ENCODE peak calls at places on chromosomes 3 and 15, in six cellular contexts. W is glutamatergic neuron, T is neural crest cell, I is nephron progenitor cell, G is left lung, R is AG04449. K is an unnamed sample.

GRCh38 chr3:197793246-197793645 is 2.2 kb downstream of the LRCH3 start:
- DNase-seq in I (no peak), R (no peak), W (no peak), T (no peak), G (no peak), K (peak; percentile 33)

GRCh38 chr3:29410660-29411405 is 130.0 kb downstream of the RBMS3 start:
- DNase-seq in G (no peak), T (no peak), R (no peak), W (no peak), I (no peak), K (no peak)

GRCh38 chr3:11621077-11621476 is 22.6 kb downstream of the VGLL4 start:
- DNase-seq in W (no peak), T (no peak), I (no peak), G (no peak), R (no peak), K (no peak)

GRCh38 chr3:117630885-117631284 is 921.3 kb downstream of the TUSC7 start:
- DNase-seq in I (no peak), W (peak; percentile 26), T (no peak), R (no peak), G (no peak), K (no peak)

GRCh38 chr15:68391084-68391483 is 40.9 kb downstream of the ITGA11 start:
- DNase-seq in W (no peak), R (no peak), I (no peak), G (no peak), T (no peak), K (no peak)

GRCh38 chr3:171352387-171352935 is 107.7 kb downstream of the TNIK start:
- DNase-seq in G (no peak), R (no peak), W (no peak), I (no peak), T (no peak), K (no peak)

GRCh38 chr3:61454806-61455205 is 106.6 kb upstream of the PTPRG start:
- DNase-seq in T (no peak), W (no peak), R (peak; percentile 16), I (no peak), G (no peak), K (no peak)

GRCh38 chr3:138846350-138846756 is 11.6 kb upstream of the PIK3CB start:
- DNase-seq in W (no peak), I (no peak), R (no peak), G (no peak), T (no peak), K (no peak)

GRCh38 chr3:60080648-60081047 is 1030.8 kb upstream of the CFAP20DC start:
- DNase-seq in I (no peak), W (no peak), T (no peak), R (no peak), G (no peak), K (no peak)

GRCh38 chr3:48410205-48411040 is 19.5 kb downstream of the PLXNB1 start:
- DNase-seq in G (peak; percentile 20), R (no peak), T (no peak), I (no peak), W (peak; percentile 3), K (no peak)

GRCh38 chr15:88574646-88575045 is 28.2 kb upstream of the DET1 start:
- DNase-seq in I (no peak), W (no peak), R (no peak), G (no peak), T (no peak), K (no peak)

GRCh38 chr15:100665570-100665969 is 63.2 kb downstream of the ASB7 start:
- DNase-seq in I (no peak), G (no peak), W (no peak), R (no peak), T (no peak), K (no peak)

GRCh38 chr3:185971579-185971978 is 33.8 kb upstream of the TRA2B start:
- DNase-seq in G (no peak), R (no peak), I (no peak), T (no peak), W (no peak), K (no peak)

GRCh38 chr3:185965496-185965895 is 27.7 kb upstream of the TRA2B start:
- DNase-seq in G (no peak), I (no peak), W (no peak), T (no peak), R (no peak), K (no peak)

GRCh38 chr3:185966655-185967054 is 28.8 kb upstream of the TRA2B start:
- DNase-seq in T (no peak), W (no peak), G (no peak), I (no peak), R (no peak), K (no peak)

DNA sequence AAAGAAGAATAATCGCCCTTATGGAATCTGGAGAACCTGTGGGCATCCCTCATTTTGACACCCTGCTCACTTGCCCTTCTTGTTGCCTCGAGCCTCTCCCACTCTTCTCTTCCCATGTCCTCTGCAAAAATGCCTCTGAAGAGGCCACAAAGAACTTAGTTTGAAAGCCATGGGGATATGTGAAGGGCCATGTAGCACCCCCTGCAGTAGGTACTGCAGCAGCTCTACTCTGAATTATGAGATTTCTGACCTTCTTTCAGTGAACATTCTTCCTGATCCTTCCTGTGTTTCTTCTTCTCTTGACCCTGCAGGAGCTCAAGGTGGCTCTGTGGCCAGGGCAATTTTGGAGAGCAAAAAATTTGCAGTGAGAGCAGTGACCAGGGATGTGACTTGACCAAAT is 30.4 kb upstream of the TRA2B start:
- DNase-seq in G (no peak), T (no peak), I (no peak), R (no peak), W (no peak), K (no peak)
- TF ChIP-seq CTCF in G (no peak), T (no peak), I (no peak), R (no peak), W (no peak), K (no peak)

DNA sequence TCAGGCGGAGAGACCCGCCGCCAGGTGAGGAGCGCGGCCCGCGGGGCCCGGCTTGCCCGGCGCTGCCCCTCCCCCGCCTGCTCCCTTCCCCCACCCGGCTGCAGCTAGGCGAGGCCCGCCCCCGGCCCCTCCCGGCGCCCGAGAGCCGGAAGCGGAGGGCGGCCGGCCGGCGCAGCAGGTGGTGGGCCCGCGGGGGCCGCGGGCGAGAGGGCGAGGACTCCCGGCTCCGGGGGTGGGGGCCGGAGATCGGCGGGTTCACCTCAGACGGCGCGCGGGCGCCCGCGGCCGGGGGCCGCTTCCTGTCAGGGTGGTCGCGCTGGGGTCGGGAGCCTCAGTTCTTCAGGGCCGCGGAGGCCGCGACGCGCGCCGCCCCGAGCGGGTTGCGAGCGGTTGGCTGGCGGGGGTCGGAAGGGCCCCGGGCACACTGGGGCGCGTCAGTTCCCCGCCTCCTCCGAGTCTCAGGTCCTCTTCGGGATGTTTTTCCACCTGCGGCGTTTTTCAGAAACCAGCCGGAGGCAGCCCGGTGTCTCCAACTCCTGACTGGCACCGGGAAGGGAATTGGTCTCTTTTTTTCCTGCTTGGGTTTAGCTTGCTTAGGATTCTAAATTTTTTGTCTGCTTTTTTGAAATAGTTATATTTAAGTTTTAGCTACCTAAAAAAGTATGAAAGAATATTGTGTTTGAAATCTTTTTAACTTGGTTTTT is 462 bp downstream of the ZFAND6 start:
- DNase-seq in R (no peak), G (no peak), T (no peak), I (peak; percentile 83), W (peak; percentile 76), K (peak; percentile 79)
- TF ChIP-seq CTCF in R (no peak), G (no peak), T (no peak), I (no peak), W (no peak), K (no peak)

DNA sequence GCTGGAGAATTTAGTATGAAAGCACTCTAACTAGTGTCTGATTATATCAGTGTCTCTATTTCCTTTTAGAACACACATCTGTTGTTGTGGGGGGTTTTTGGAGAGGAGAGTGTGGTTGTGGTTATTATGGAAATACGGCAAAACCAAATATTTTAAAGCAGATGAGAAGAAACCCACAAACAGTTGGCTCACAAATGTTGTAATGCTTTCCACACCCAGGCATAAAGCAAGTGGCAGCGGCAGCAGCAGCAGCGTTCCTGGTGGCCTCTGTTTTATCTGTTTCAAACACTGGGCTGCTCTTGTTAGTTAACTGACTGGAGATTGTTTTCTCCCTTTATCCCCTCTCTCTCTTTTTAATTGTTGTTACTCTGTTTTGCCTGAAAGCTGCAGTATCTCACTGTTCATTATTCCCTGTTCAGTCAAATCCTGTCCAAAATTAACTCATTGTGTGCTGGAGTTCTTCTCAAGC is 1045.5 kb upstream of the NR2F2 start:
- DNase-seq in R (no peak), W (no peak), T (no peak), G (no peak), I (no peak), K (no peak)
- TF ChIP-seq CTCF in R (no peak), W (no peak), T (peak; percentile 53), G (no peak), I (peak; percentile 16), K (no peak)

GRCh38 chr15:96585634-96586386 is 255.3 kb downstream of the NR2F2 start:
- DNase-seq in W (no peak), R (no peak), I (no peak), T (no peak), G (no peak), K (no peak)
- TF ChIP-seq CTCF in W (no peak), R (no peak), I (no peak), T (peak; percentile 32), G (no peak), K (no peak)

GRCh38 chr15:35078221-35078915 is 6.7 kb downstream of the NANOGP8 start:
- DNase-seq in W (peak; percentile 36), I (peak; percentile 48), G (no peak), T (peak; percentile 29), R (peak; percentile 14), K (peak; percentile 65)
- TF ChIP-seq CTCF in W (peak; percentile 78), I (peak; percentile 86), G (peak; percentile 66), T (peak; percentile 96), R (peak; percentile 68), K (peak; percentile 86)

DNA sequence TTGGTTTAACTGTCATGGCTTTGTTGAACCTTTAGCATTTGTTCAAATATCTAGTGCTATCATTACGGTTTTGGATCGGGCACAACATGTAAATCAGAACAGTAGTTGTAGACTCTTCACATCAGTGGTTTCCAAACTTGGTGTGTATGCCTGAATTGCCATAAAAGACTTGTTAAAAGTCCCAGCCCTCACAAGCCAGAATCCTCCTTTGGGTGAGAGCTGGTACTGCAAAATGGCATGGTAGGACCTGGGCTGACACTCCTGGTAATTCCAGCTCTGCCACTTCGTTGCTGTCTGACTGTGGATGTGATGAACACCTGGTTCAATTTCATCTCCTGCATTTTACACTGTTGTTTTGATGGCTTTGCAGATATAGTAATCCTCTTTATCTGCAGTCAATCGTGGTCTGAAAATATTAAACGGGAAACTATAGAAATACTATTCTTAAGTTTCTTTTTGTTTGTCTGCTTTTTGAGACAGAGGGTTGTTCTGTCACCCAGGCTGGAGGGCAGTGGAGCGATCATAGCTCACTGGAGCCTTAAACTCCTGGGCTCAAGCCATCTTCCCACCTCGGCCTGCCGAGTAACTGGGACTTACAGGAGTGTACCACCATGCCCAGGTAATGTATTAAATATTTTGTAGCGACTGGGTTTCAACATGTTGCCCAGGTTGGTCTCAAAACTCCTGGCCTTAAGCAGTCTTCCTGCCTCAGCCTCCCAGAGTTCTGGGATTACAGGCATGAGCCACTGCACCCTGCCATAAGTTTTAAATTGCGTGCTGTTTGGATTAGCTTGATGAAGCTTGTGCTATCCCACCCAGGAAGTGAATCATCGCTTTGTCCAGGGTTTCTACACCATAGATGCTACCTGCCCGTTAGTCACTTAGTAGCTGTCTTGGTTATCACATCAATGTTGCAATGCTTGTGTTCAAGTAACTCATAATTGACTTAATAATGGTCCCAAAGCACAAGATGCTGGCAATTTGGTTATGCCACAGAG is 61.6 kb downstream of the RAB7A start:
- DNase-seq in I (peak; percentile 18), W (no peak), T (peak; percentile 13), R (no peak), G (no peak), K (peak; percentile 37)
- TF ChIP-seq CTCF in I (peak; percentile 47), W (peak; percentile 73), T (peak; percentile 61), R (peak; percentile 2), G (peak; percentile 23), K (no peak)